ENCODE peak calls at places on chromosomes 2 and 18, in seven cellular contexts. Q, S, K, Y, E, C and A are unnamed samples.

GRCh38 chr2:25709349-25709748 is 36.0 kb upstream of the DTNB start:
- DNase-seq in Q (no peak), S (no peak), K (no peak), Y (no peak), E (no peak), C (no peak), A (no peak)

GRCh38 chr2:5743992-5744391 is 51.8 kb downstream of the SOX11 start:
- DNase-seq in Q (no peak), S (no peak), K (no peak), Y (no peak), E (no peak), C (no peak), A (no peak)

GRCh38 chr18:36350211-36350610 is 52.7 kb downstream of the FHOD3 start:
- DNase-seq in Q (no peak), S (no peak), K (no peak), Y (no peak), E (no peak), C (no peak), A (no peak)

GRCh38 chr2:233867993-233868532 is at the start of gene MSL3B:
- DNase-seq in Q (peak), S (peak), K (peak), Y (peak), E (peak), C (peak), A (peak)

GRCh38 chr2:109372614-109373013 is 241.2 kb downstream of the SEPTIN10 start:
- DNase-seq in Q (no peak), S (no peak), K (no peak), Y (no peak), E (no peak), C (no peak), A (no peak)

GRCh38 chr2:162731917-162732804 is 106.4 kb downstream of the KCNH7 start:
- DNase-seq in Q (no peak), S (no peak), K (no peak), Y (no peak), E (no peak), C (no peak), A (no peak)

GRCh38 chr2:227163998-227164744 is at the start of the genes COL4A3 and COL4A4:
- DNase-seq in Q (peak), S (peak), K (peak), Y (peak), E (no peak), C (no peak), A (peak)

GRCh38 chr2:215579809-215580208 is 143.9 kb upstream of the FN1 start:
- DNase-seq in Q (peak), S (no peak), K (no peak), Y (no peak), E (no peak), C (no peak), A (no peak)